ENCODE peak calls at places on chromosome X, in six cellular contexts. Y is GM12878, F is HCT116, A is K562, X is HepG2, R is SK-N-SH. G is an unnamed sample.

GRCh38 chrX:70504772-70505450 is 60.3 kb downstream of the DLG3 start:
- DNase-seq in Y (no peak), F (no peak), A (no peak), X (no peak), R (no peak), G (no peak)

GRCh38 chrX:136271300-136271699 is 20.1 kb upstream of the MAP7D3 start:
- DNase-seq in Y (no peak), F (no peak), A (no peak), X (no peak), R (no peak), G (no peak)

GRCh38 chrX:10467793-10468192 is 152.6 kb downstream of the MID1 start:
- DNase-seq in Y (no peak), F (no peak), A (no peak), X (no peak), R (no peak), G (no peak)

GRCh38 chrX:146707781-146708180 is 101.8 kb upstream of the CXorf51B start:
- DNase-seq in Y (no peak), F (no peak), A (no peak), X (no peak), R (no peak), G (no peak)

GRCh38 chrX:86349115-86349514 is 200.9 kb downstream of the DACH2 start:
- DNase-seq in Y (no peak), F (no peak), A (no peak), X (no peak), R (no peak), G (no peak)

GRCh38 chrX:151713859-151714258 is 2.0 kb upstream of the FATE1 start:
- DNase-seq in Y (no peak), F (peak), A (peak), X (peak), R (peak), G (peak)

GRCh38 chrX:148567229-148567628 is 66.8 kb downstream of the AFF2 start:
- DNase-seq in Y (no peak), F (no peak), A (peak), X (no peak), R (no peak), G (no peak)

GRCh38 chrX:20681691-20682090 is 415.0 kb upstream of the RPS6KA3 start:
- DNase-seq in Y (no peak), F (no peak), A (no peak), X (no peak), R (no peak), G (no peak)

GRCh38 chrX:108439434-108439883 is at the start of gene COL4A5:
- DNase-seq in Y (no peak), F (peak), A (peak), X (peak), R (no peak), G (peak)

GRCh38 chrX:69138512-69138911 is 26.7 kb downstream of the PJA1 start:
- DNase-seq in Y (no peak), F (no peak), A (no peak), X (no peak), R (no peak), G (no peak)

GRCh38 chrX:3651272-3651671 is 62.2 kb downstream of the PRKX start:
- DNase-seq in Y (no peak), F (peak), A (no peak), X (no peak), R (peak), G (no peak)

GRCh38 chrX:17759990-17760389 is 22.7 kb downstream of the SCML1 start:
- DNase-seq in Y (no peak), F (no peak), A (no peak), X (no peak), R (no peak), G (no peak)

GRCh38 chrX:141947350-141947749 is 43.7 kb downstream of the MAGEC1 start:
- DNase-seq in Y (no peak), F (no peak), A (no peak), X (no peak), R (no peak), G (no peak)

GRCh38 chrX:120287513-120288112 is 23.6 kb downstream of the TMEM255A start:
- DNase-seq in Y (peak), F (no peak), A (no peak), X (peak), R (no peak), G (no peak)

GRCh38 chrX:97401586-97402101 is 517.9 kb downstream of the RPA4 start:
- DNase-seq in Y (no peak), F (no peak), A (no peak), X (no peak), R (no peak), G (no peak)

GRCh38 chrX:103254171-103254824 is 657 bp downstream of the TCEAL8 start:
- DNase-seq in Y (peak), F (peak), A (peak), X (peak), R (peak), G (no peak)

GRCh38 chrX:100407147-100407783 is 2.8 kb downstream of the PCDH19 start:
- DNase-seq in Y (no peak), F (no peak), A (no peak), X (no peak), R (no peak), G (no peak)

GRCh38 chrX:71533850-71534515 is 1.1 kb downstream of the OGT start:
- DNase-seq in Y (no peak), F (no peak), A (peak), X (peak), R (peak), G (peak)

GRCh38 chrX:151921866-151922265 is 9.2 kb downstream of the MAGEA4 start:
- DNase-seq in Y (no peak), F (no peak), A (no peak), X (no peak), R (no peak), G (no peak)

GRCh38 chrX:28847423-28847822 is 260.2 kb downstream of the IL1RAPL1 start:
- DNase-seq in Y (no peak), F (peak), A (no peak), X (no peak), R (no peak), G (peak)

GRCh38 chrX:46791927-46792825 is 33.3 kb upstream of the SLC9A7 start:
- DNase-seq in Y (peak), F (peak), A (no peak), X (peak), R (no peak), G (peak)

GRCh38 chrX:43317378-43317777 is 338.7 kb upstream of the MAOA start:
- DNase-seq in Y (no peak), F (no peak), A (no peak), X (no peak), R (no peak), G (no peak)

GRCh38 chrX:148500428-148501120 is at the start of gene AFF2:
- DNase-seq in Y (no peak), F (no peak), A (no peak), X (no peak), R (peak), G (peak)

GRCh38 chrX:140733766-140734342 is 24.3 kb downstream of the LINC00632 start:
- DNase-seq in Y (no peak), F (no peak), A (peak), X (peak), R (peak), G (peak)

GRCh38 chrX:107272431-107272921 is 66.1 kb downstream of the DNAAF6 start:
- DNase-seq in Y (no peak), F (no peak), A (no peak), X (no peak), R (peak), G (peak)

GRCh38 chrX:65745992-65746391 is 78.5 kb downstream of the MSN start:
- DNase-seq in Y (no peak), F (no peak), A (no peak), X (no peak), R (no peak), G (peak)

GRCh38 chrX:71111141-71111843 is at the start of gene IL2RG:
- DNase-seq in Y (peak), F (no peak), A (peak), X (no peak), R (no peak), G (no peak)

GRCh38 chrX:2478546-2479419 is 22.0 kb downstream of the DHRSX start:
- DNase-seq in Y (no peak), F (peak), A (no peak), X (no peak), R (no peak), G (no peak)

GRCh38 chrX:51825432-51825831 is 68.0 kb upstream of the MAGED1 start:
- DNase-seq in Y (no peak), F (no peak), A (no peak), X (no peak), R (no peak), G (no peak)

GRCh38 chrX:154300815-154301214 is 5.2 kb downstream of the TKTL1 start:
- DNase-seq in Y (no peak), F (no peak), A (no peak), X (no peak), R (no peak), G (no peak)

GRCh38 chrX:155216940-155217450 is 735 bp downstream of the VBP1 start:
- DNase-seq in Y (peak), F (no peak), A (no peak), X (no peak), R (peak), G (no peak)

GRCh38 chrX:25524150-25524549 is 508.4 kb upstream of the ARX start:
- DNase-seq in Y (no peak), F (no peak), A (no peak), X (peak), R (no peak), G (peak)

GRCh38 chrX:76454456-76454927 is 27.0 kb downstream of the MAGEE1 start:
- DNase-seq in Y (no peak), F (peak), A (peak), X (peak), R (peak), G (peak)

GRCh38 chrX:24355095-24355494 is 5.3 kb upstream of the SUPT20HL1 start:
- DNase-seq in Y (no peak), F (no peak), A (no peak), X (no peak), R (no peak), G (no peak)

GRCh38 chrX:16267431-16267830 is 100.2 kb downstream of the MAGEB17 start:
- DNase-seq in Y (no peak), F (no peak), A (no peak), X (no peak), R (no peak), G (no peak)
- TF ChIP-seq REST in Y (no peak), F (no peak), A (no peak), X (no peak), R (no peak), G (no peak)

DNA sequence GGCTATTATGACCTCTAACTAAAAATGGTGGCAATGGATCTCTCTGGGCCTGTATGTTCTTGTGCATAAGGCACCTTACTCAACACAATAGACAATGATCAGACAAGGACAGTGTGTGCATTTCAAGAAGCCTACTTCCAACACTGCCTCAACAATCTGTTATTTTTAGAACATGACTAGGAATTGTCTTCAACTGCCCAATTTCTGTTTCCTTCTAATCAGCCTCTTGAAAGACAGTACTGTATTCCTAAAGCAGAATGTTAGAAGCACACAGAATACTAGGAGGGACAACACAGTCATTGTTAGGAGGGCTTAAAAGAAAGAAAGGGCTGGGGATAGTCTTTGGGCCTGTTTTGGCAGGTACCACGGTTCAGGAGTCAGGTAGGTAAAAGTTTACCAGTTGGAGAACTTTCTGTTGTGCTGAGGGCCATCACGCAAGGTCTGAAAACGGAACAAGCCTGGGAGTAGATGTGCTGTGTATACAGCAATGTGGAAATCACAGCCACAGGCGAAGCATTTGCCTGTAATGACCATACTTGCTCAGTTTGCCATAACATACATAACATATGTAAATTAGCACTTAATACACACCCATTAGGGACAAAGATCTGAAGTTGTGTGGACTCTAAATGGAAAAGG is 100.8 kb upstream of the ATXN3L start:
- DNase-seq in Y (no peak), F (no peak), A (no peak), X (no peak), R (no peak), G (no peak)
- TF ChIP-seq MAX in Y (no peak), F (no peak), A (no peak), X (no peak), R (no peak), G (no peak)

DNA sequence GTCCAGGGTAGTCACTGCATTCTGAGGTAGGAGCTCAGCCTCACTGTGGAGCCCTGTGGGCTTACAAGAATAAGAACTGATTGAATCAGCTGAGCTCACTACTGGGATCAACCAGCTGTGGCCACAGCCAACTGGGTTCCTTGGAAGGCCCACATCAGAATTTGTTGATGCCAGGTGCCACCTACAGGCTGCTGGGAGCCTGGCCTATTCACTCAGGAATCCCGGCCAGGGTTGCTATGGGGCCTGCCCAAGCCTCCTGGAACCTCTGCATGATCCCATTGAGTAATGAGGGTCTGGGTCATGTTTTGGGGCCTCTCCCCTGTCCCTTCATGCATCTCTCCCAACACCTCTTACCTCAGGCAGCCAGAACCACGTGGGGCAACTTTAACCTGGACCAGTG is 53.9 kb upstream of the KIAA1210 start:
- DNase-seq in Y (no peak), F (peak), A (no peak), X (peak), R (no peak), G (peak)
- TF ChIP-seq REST in Y (no peak), F (no peak), A (no peak), X (no peak), R (no peak), G (no peak)

GRCh38 chrX:39772057-39772832 is 325.5 kb downstream of the BCOR start:
- DNase-seq in Y (no peak), F (no peak), A (peak), X (peak), R (no peak), G (no peak)
- TF ChIP-seq MAX in Y (no peak), F (no peak), A (no peak), X (peak), R (no peak), G (no peak)